ENCODE peak calls at places on chromosomes 3 and 15, in eight cellular contexts. P, M, O, E, S, C, J and D are unnamed samples.

GRCh38 chr15:25179673-25180511 is 225.1 kb downstream of the SNRPN start:
- DNase-seq in P (peak), M (peak), O (no peak), E (peak), S (no peak), C (no peak), J (peak), D (no peak)

GRCh38 chr3:28850186-28850585 is 430.7 kb upstream of the RBMS3 start:
- DNase-seq in P (no peak), M (no peak), O (no peak), E (no peak), S (no peak), C (no peak), J (no peak), D (no peak)

GRCh38 chr15:76336254-76337046 is at the start of gene ISL2:
- DNase-seq in P (peak), M (no peak), O (peak), E (peak), S (peak), C (peak), J (peak), D (peak)

GRCh38 chr3:184373422-184373821 is 4.6 kb downstream of the THPO start:
- DNase-seq in P (peak), M (peak), O (no peak), E (no peak), S (no peak), C (no peak), J (no peak), D (no peak)

GRCh38 chr3:185878920-185879319 is 54.1 kb upstream of the IGF2BP2 start:
- DNase-seq in P (no peak), M (no peak), O (no peak), E (no peak), S (no peak), C (no peak), J (no peak), D (no peak)

GRCh38 chr3:31094048-31094447 is 199.6 kb upstream of the GADL1 start:
- DNase-seq in P (no peak), M (no peak), O (no peak), E (no peak), S (no peak), C (no peak), J (no peak), D (no peak)

GRCh38 chr3:155018621-155019330 is 61.3 kb upstream of the MME start:
- DNase-seq in P (no peak), M (no peak), O (no peak), E (no peak), S (no peak), C (no peak), J (no peak), D (peak)

GRCh38 chr15:31371520-31372240 is 45.0 kb downstream of the KLF13 start:
- DNase-seq in P (no peak), M (no peak), O (no peak), E (peak), S (no peak), C (no peak), J (no peak), D (no peak)

GRCh38 chr15:92636950-92637481 is 18.6 kb downstream of the FAM174B start:
- DNase-seq in P (no peak), M (peak), O (peak), E (peak), S (peak), C (no peak), J (peak), D (no peak)

GRCh38 chr3:67490658-67491057 is 163.8 kb downstream of the SUCLG2 start:
- DNase-seq in P (no peak), M (no peak), O (no peak), E (no peak), S (no peak), C (no peak), J (no peak), D (no peak)

GRCh38 chr15:44137750-44138149 is 57.3 kb downstream of the FRMD5 start:
- DNase-seq in P (no peak), M (no peak), O (no peak), E (no peak), S (peak), C (no peak), J (no peak), D (no peak)

GRCh38 chr3:177338697-177339219 is 141.5 kb upstream of the TBL1XR1 start:
- DNase-seq in P (no peak), M (no peak), O (no peak), E (no peak), S (no peak), C (no peak), J (no peak), D (peak)

GRCh38 chr15:33716025-33716424 is 252.3 kb upstream of the CHRM5 start:
- DNase-seq in P (no peak), M (no peak), O (no peak), E (no peak), S (no peak), C (no peak), J (no peak), D (no peak)

GRCh38 chr15:60917469-60918130 is 311.5 kb downstream of the RORA start:
- DNase-seq in P (peak), M (no peak), O (no peak), E (no peak), S (no peak), C (no peak), J (peak), D (no peak)

GRCh38 chr3:99789322-99789721 is 28.3 kb upstream of the CMSS1 start:
- DNase-seq in P (no peak), M (no peak), O (peak), E (no peak), S (peak), C (no peak), J (no peak), D (peak)

GRCh38 chr15:96219681-96220080 is 110.8 kb upstream of the NR2F2 start:
- DNase-seq in P (no peak), M (no peak), O (no peak), E (no peak), S (no peak), C (no peak), J (no peak), D (no peak)

GRCh38 chr3:48663489-48664312 is 1.0 kb upstream of the CELSR3 start:
- DNase-seq in P (peak), M (peak), O (peak), E (peak), S (peak), C (peak), J (peak), D (peak)

GRCh38 chr3:48664929-48665328 is 2.2 kb upstream of the CELSR3 start:
- DNase-seq in P (no peak), M (no peak), O (no peak), E (no peak), S (no peak), C (no peak), J (no peak), D (no peak)

GRCh38 chr3:48662140-48662752 is 440 bp downstream of the CELSR3 start:
- DNase-seq in P (no peak), M (no peak), O (no peak), E (no peak), S (peak), C (no peak), J (no peak), D (no peak)

GRCh38 chr3:48662753-48663488 is at the start of gene CELSR3:
- DNase-seq in P (no peak), M (no peak), O (peak), E (no peak), S (peak), C (peak), J (peak), D (peak)

DNA sequence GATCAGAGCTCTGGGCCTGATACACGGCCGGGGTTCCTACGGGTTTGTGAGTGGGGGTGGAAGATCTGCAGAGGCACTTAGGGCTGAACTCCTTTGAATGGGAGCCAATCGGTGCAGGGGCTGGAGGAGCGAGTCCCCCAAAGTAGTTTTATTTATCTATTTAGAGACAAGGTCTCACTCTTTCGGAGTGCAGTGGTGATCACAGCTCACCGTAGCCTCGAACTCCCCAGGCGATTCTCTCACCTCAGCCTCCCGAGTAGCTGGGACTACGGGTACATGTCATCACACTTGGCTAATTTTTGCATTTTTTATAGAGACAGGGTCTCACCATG is 1.6 kb upstream of the CELSR3 start:
- DNase-seq in P (no peak), M (no peak), O (no peak), E (no peak), S (no peak), C (no peak), J (no peak), D (no peak)
- H3K4me3 ChIP-seq in P (peak), M (peak), O (peak), E (no peak), S (peak), C (no peak), J (no peak), D (no peak)

GRCh38 chr3:45700570-45701073 is 11.4 kb downstream of the SACM1L start:
- DNase-seq in P (no peak), M (no peak), O (no peak), E (no peak), S (no peak), C (no peak), J (no peak), D (no peak)
- H3K27ac ChIP-seq in P (no peak), M (no peak), O (no peak), E (no peak), S (no peak), C (no peak), J (no peak), D (no peak)

GRCh38 chr3:194298331-194299227 is 52.5 kb downstream of the CPN2 start:
- DNase-seq in P (peak), M (no peak), O (no peak), E (peak), S (peak), C (no peak), J (no peak), D (no peak)

GRCh38 chr3:194294199-194294887 is 56.8 kb downstream of the CPN2 start:
- DNase-seq in P (peak), M (no peak), O (no peak), E (peak), S (peak), C (no peak), J (no peak), D (no peak)

GRCh38 chr3:194294888-194295214 is 56.3 kb downstream of the CPN2 start:
- DNase-seq in P (no peak), M (no peak), O (no peak), E (no peak), S (peak), C (no peak), J (no peak), D (no peak)

GRCh38 chr3:194296448-194296831 is 54.7 kb downstream of the CPN2 start:
- DNase-seq in P (peak), M (no peak), O (peak), E (no peak), S (no peak), C (no peak), J (no peak), D (no peak)

GRCh38 chr3:194296832-194297666 is 54.1 kb downstream of the CPN2 start:
- DNase-seq in P (peak), M (no peak), O (peak), E (peak), S (no peak), C (no peak), J (no peak), D (no peak)
- TF ChIP-seq POLR2AphosphoS5 in P (no peak), M (no peak), O (no peak), E (no peak), S (no peak), C (no peak), J (no peak), D (no peak)

DNA sequence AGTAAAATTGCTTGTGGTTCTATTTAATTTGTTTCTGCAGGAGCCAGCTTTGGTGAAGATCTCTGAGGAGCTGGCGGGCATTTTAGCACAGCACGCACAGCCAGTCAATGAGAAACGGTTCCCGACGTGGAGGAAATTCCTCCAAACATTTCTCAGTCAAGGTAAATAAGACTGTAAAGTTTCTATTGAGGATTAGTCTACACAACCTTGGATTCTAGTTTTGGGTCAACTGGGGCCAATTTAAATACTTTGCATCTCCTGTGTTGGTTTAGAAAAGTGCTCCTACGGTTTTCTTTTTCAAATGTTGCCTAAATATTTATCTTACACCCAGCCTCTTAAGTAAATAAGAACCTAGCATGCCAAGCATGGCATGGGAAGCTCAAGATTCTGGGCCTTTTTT is 104.0 kb upstream of the C15orf61 start:
- DNase-seq in P (no peak), M (no peak), O (no peak), E (no peak), S (no peak), C (no peak), J (no peak), D (no peak)
- H3K4me3 ChIP-seq in P (no peak), M (no peak), O (no peak), E (no peak), S (no peak), C (no peak), J (no peak), D (no peak)